ENCODE peak calls at places on chromosomes 4 and X, in eight cellular contexts. K is ovary, V is tibial artery, O is PC-3, T is left lung, H is AG09319, S is GM13976, X is epithelial cell of esophagus. G is an unnamed sample.
A peak's percentile ranks its signal among the peaks of the same experiment; 100 is the strongest.

GRCh38 chrX:17964871-17965270 is 103.8 kb upstream of the RAI2 start:
- DNase-seq in K (no peak), V (no peak), O (no peak), T (no peak), H (no peak), S (no peak), X (no peak), G (no peak)

GRCh38 chrX:53048169-53049126 is at the start of gene GPR173:
- DNase-seq in K (peak; percentile 67), V (peak; percentile 78), O (peak; percentile 49), T (peak; percentile 56), H (peak; percentile 41), S (no peak), X (peak; percentile 3), G (no peak)

GRCh38 chrX:17596051-17596450 is 141.2 kb upstream of the SCML1 start:
- DNase-seq in K (no peak), V (no peak), O (peak; percentile 39), T (no peak), H (no peak), S (no peak), X (peak; percentile 52), G (no peak)

GRCh38 chr4:39502034-39502658 is 25.1 kb downstream of the UGDH start:
- DNase-seq in K (no peak), V (no peak), O (peak; percentile 49), T (no peak), H (peak; percentile 45), S (no peak), X (peak; percentile 69), G (no peak)

GRCh38 chr4:120049732-120050494 is 16.7 kb downstream of the MAD2L1 start:
- DNase-seq in K (peak; percentile 73), V (peak; percentile 88), O (peak; percentile 80), T (peak; percentile 73), H (peak; percentile 79), S (peak; percentile 32), X (peak; percentile 82), G (peak; percentile 74)

GRCh38 chr4:184896868-184897715 is 71.3 kb upstream of the ACSL1 start:
- DNase-seq in K (no peak), V (no peak), O (no peak), T (peak; percentile 70), H (no peak), S (peak; percentile 71), X (no peak), G (peak; percentile 91)

GRCh38 chr4:6308890-6309643 is 39.4 kb downstream of the WFS1 start:
- DNase-seq in K (peak; percentile 57), V (no peak), O (no peak), T (no peak), H (no peak), S (no peak), X (no peak), G (no peak)

GRCh38 chr4:123535037-123535748 is 138.6 kb downstream of the SPRY1 start:
- DNase-seq in K (no peak), V (no peak), O (no peak), T (no peak), H (no peak), S (no peak), X (no peak), G (no peak)

GRCh38 chr4:153083447-153083921 is 120.8 kb upstream of the TRIM2 start:
- DNase-seq in K (peak; percentile 23), V (no peak), O (peak; percentile 80), T (no peak), H (peak; percentile 51), S (peak; percentile 66), X (peak; percentile 87), G (no peak)

GRCh38 chr4:89226665-89227572 is 80.7 kb downstream of the GPRIN3 start:
- DNase-seq in K (peak; percentile 77), V (peak; percentile 76), O (peak; percentile 79), T (peak; percentile 76), H (peak; percentile 28), S (peak; percentile 37), X (peak; percentile 88), G (peak; percentile 61)

GRCh38 chrX:74449937-74450330 is 28.6 kb downstream of the SLC16A2 start:
- DNase-seq in K (no peak), V (no peak), O (peak; percentile 87), T (no peak), H (no peak), S (no peak), X (peak; percentile 85), G (no peak)

GRCh38 chr4:101458473-101458872 is 111.1 kb upstream of the PPP3CA start:
- DNase-seq in K (no peak), V (no peak), O (no peak), T (no peak), H (no peak), S (no peak), X (no peak), G (no peak)

GRCh38 chrX:154317391-154318000 is 21.9 kb downstream of the TKTL1 start:
- DNase-seq in K (no peak), V (no peak), O (peak; percentile 37), T (no peak), H (no peak), S (no peak), X (peak; percentile 13), G (no peak)

GRCh38 chrX:103730746-103731508 is 20.2 kb downstream of the TMEM31 start:
- DNase-seq in K (no peak), V (no peak), O (no peak), T (no peak), H (no peak), S (no peak), X (peak; percentile 88), G (no peak)

GRCh38 chr4:75545526-75545925 is 10.3 kb upstream of the ODAPH start:
- DNase-seq in K (no peak), V (no peak), O (no peak), T (no peak), H (peak; percentile 2), S (no peak), X (peak; percentile 19), G (no peak)

GRCh38 chr4:69054578-69055200 is 41.6 kb upstream of the UGT2B7 start:
- DNase-seq in K (no peak), V (no peak), O (peak; percentile 91), T (no peak), H (peak; percentile 14), S (no peak), X (peak; percentile 92), G (no peak)

GRCh38 chr4:151021637-151022334 is 6.7 kb upstream of the LRBA start:
- DNase-seq in K (no peak), V (no peak), O (no peak), T (no peak), H (no peak), S (no peak), X (no peak), G (no peak)

DNA sequence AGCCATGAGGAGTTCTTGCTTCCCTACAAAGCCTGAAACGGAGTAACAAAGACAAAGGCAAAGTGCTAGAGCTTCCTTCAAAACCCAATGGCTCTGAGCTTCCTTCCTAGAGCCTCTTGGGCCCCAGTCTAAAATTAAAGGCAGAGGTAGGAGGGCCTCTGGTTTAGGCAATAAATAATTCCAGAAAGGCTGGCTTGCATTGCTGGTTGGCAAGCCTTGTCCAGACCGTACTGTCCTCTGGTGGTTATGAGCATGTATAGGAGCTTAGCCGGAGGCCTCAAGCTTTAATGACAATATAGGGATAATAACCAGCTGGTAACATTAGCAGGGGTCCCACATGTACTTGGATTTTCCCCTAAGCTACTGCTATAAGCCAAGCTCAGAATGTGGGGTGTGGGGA is 237.3 kb downstream of the AR start:
- DNase-seq in K (no peak), V (peak; percentile 54), O (no peak), T (no peak), H (no peak), S (no peak), X (no peak), G (no peak)
- TF ChIP-seq CTCF in K (no peak), V (peak; percentile 15), O (no peak), T (no peak), H (peak; percentile 54), S (no peak), X (no peak), G (no peak)

DNA sequence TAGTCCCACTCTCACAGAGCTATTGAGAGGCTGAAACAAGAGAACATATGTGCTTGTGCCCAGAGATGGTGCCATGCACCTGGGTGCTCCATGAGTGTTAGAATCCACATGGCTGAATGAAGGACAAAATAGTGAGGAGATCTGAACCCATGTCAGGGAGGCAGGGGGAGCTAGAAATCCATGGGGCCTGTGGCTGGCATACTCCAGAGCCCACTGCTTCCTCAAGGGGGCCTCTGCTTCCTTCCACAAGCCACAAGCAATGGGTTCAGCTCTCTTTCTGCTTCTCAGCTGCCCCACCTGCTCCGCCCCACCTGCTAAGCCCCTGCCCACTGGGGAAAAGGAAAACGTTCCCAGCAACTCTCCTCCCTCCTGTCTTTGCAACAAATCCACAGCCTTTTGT is 46.1 kb downstream of the PJA1 start:
- DNase-seq in K (no peak), V (no peak), O (no peak), T (no peak), H (no peak), S (no peak), X (no peak), G (no peak)
- TF ChIP-seq CTCF in K (no peak), V (no peak), O (no peak), T (no peak), H (no peak), S (no peak), X (no peak), G (no peak)

DNA sequence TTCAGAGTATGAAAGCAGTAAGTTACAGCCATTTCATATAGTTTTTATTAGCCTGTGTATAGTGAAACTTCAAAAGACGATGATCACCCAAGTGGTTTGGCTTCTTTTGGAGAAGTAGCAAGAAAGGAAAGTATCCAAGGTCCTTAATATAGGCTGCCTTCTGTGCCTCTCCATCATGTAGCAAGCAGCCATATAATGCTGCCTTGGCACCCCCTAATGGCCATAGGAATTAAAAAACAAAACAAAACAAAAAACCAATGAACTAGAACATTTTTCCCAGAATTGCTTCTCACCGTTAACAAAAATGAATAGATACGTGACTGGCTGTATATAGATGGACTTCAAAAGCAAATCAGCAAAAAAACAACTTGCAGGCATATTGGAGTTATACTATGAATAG is 18.9 kb downstream of the LAMP2 start:
- DNase-seq in K (no peak), V (no peak), O (peak; percentile 14), T (no peak), H (no peak), S (peak; percentile 26), X (no peak), G (no peak)
- TF ChIP-seq CTCF in K (no peak), V (no peak), O (peak; percentile 59), T (no peak), H (no peak), S (no peak), X (peak; percentile 23), G (peak; percentile 18)

GRCh38 chr4:87109945-87110344 is 110.5 kb downstream of the KLHL8 start:
- DNase-seq in K (no peak), V (no peak), O (no peak), T (no peak), H (no peak), S (no peak), X (no peak), G (no peak)

GRCh38 chr4:87105101-87105852 is 115.1 kb downstream of the KLHL8 start:
- DNase-seq in K (no peak), V (no peak), O (no peak), T (no peak), H (no peak), S (no peak), X (no peak), G (no peak)

GRCh38 chr4:87112063-87112462 is 108.4 kb downstream of the KLHL8 start:
- DNase-seq in K (no peak), V (no peak), O (no peak), T (no peak), H (no peak), S (no peak), X (no peak), G (no peak)

GRCh38 chr4:87109121-87109520 is 111.3 kb downstream of the KLHL8 start:
- DNase-seq in K (no peak), V (no peak), O (no peak), T (no peak), H (no peak), S (no peak), X (no peak), G (no peak)

GRCh38 chr4:87108142-87108546 is 112.3 kb downstream of the KLHL8 start:
- DNase-seq in K (no peak), V (peak; percentile 72), O (peak; percentile 72), T (peak; percentile 44), H (peak; percentile 48), S (no peak), X (peak; percentile 82), G (no peak)
- TF ChIP-seq CTCF in K (no peak), V (no peak), O (no peak), T (no peak), H (no peak), S (no peak), X (no peak), G (no peak)